ENCODE peak calls at places on chromosome 1, in five cellular contexts. U is endothelial cell, Y is AG04450, G is WTC11, P is fibroblast of lung. I is an unnamed sample.

GRCh38 chr1:90710579-90711536 is 6.2 kb downstream of the BARHL2 start:
- DNase-seq in U (peak), Y (no peak), G (peak), P (no peak), I (no peak)

GRCh38 chr1:3530931-3531818 is 76.7 kb downstream of the ARHGEF16 start:
- DNase-seq in U (peak), Y (no peak), G (peak), P (peak), I (no peak)

GRCh38 chr1:155128755-155129473 is 1.2 kb downstream of the EFNA1 start:
- DNase-seq in U (peak), Y (no peak), G (no peak), P (no peak), I (no peak)

GRCh38 chr1:3871451-3871805 is 14.2 kb downstream of the DFFB start:
- DNase-seq in U (no peak), Y (no peak), G (no peak), P (no peak), I (no peak)

GRCh38 chr1:76868916-76869315 is 1.6 kb downstream of the ST6GALNAC5 start:
- DNase-seq in U (peak), Y (no peak), G (peak), P (no peak), I (no peak)

GRCh38 chr1:58929667-58930325 is 145.9 kb upstream of the JUN start:
- DNase-seq in U (no peak), Y (no peak), G (no peak), P (no peak), I (no peak)

GRCh38 chr1:230215049-230215448 is 148.0 kb downstream of the GALNT2 start:
- DNase-seq in U (peak), Y (no peak), G (peak), P (peak), I (no peak)

GRCh38 chr1:119790481-119791198 is 20.6 kb downstream of the REG4 start:
- DNase-seq in U (no peak), Y (no peak), G (no peak), P (no peak), I (no peak)

GRCh38 chr1:27832762-27833161 is 2.2 kb downstream of the PPP1R8 start:
- DNase-seq in U (no peak), Y (no peak), G (no peak), P (no peak), I (peak)

GRCh38 chr1:225544924-225545323 is 108.0 kb downstream of the ENAH start:
- DNase-seq in U (no peak), Y (no peak), G (no peak), P (no peak), I (no peak)

GRCh38 chr1:27179373-27179772 is 24.4 kb upstream of the SLC9A1 start:
- DNase-seq in U (no peak), Y (no peak), G (no peak), P (peak), I (no peak)

GRCh38 chr1:152983743-152984142 is at the start of gene SPRR1A:
- DNase-seq in U (no peak), Y (no peak), G (no peak), P (no peak), I (no peak)

GRCh38 chr1:55235722-55236121 is 20.6 kb upstream of the USP24 start:
- DNase-seq in U (no peak), Y (peak), G (no peak), P (peak), I (peak)

GRCh38 chr1:11967028-11967547 is 13.2 kb upstream of the MFN2 start:
- DNase-seq in U (peak), Y (no peak), G (peak), P (peak), I (no peak)

GRCh38 chr1:205719015-205719414 is 31.0 kb downstream of the NUCKS1 start:
- DNase-seq in U (no peak), Y (no peak), G (no peak), P (no peak), I (no peak)

GRCh38 chr1:91712981-91713841 is 172.7 kb downstream of the TGFBR3 start:
- DNase-seq in U (no peak), Y (no peak), G (no peak), P (peak), I (no peak)

GRCh38 chr1:147673401-147673800 is 3.1 kb upstream of the ACP6 start:
- DNase-seq in U (no peak), Y (no peak), G (no peak), P (peak), I (no peak)

GRCh38 chr1:205633421-205633976 is 1.7 kb upstream of the ELK4 start:
- DNase-seq in U (no peak), Y (no peak), G (no peak), P (peak), I (peak)

GRCh38 chr1:245599413-245600174 is 444.8 kb downstream of the KIF26B start:
- DNase-seq in U (no peak), Y (peak), G (no peak), P (peak), I (peak)

GRCh38 chr1:201404016-201404598 is 5.0 kb upstream of the LAD1 start:
- DNase-seq in U (no peak), Y (no peak), G (no peak), P (no peak), I (no peak)

GRCh38 chr1:182367928-182368327 is 23.7 kb downstream of the GLUL start:
- DNase-seq in U (no peak), Y (no peak), G (no peak), P (no peak), I (no peak)

GRCh38 chr1:47856994-47857393 is 140.2 kb downstream of the TRABD2B start:
- DNase-seq in U (no peak), Y (no peak), G (no peak), P (no peak), I (no peak)

GRCh38 chr1:243268284-243268653 is 12.4 kb downstream of the SDCCAG8 start:
- DNase-seq in U (no peak), Y (peak), G (no peak), P (peak), I (peak)

GRCh38 chr1:42164551-42165420 is at the start of gene GUCA2A:
- DNase-seq in U (no peak), Y (no peak), G (no peak), P (no peak), I (no peak)

GRCh38 chr1:231981675-231982074 is 355.1 kb downstream of the DISC1 start:
- DNase-seq in U (no peak), Y (no peak), G (no peak), P (no peak), I (no peak)

GRCh38 chr1:35324486-35324885 is 56.0 kb downstream of the ZMYM4 start:
- DNase-seq in U (no peak), Y (no peak), G (no peak), P (peak), I (no peak)

GRCh38 chr1:27430903-27431653 is 38.7 kb downstream of the GPR3 start:
- DNase-seq in U (no peak), Y (no peak), G (no peak), P (peak), I (no peak)

GRCh38 chr1:208047476-208047934 is 136.6 kb upstream of the CD34 start:
- DNase-seq in U (no peak), Y (no peak), G (no peak), P (peak), I (no peak)

GRCh38 chr1:162973381-162973795 is 95.8 kb upstream of the RGS4 start:
- DNase-seq in U (no peak), Y (no peak), G (no peak), P (peak), I (peak)

GRCh38 chr1:243416510-243416909 is 160.7 kb downstream of the SDCCAG8 start:
- DNase-seq in U (no peak), Y (no peak), G (no peak), P (no peak), I (no peak)

GRCh38 chr1:109272831-109273547 is 10.0 kb downstream of the PSRC1 start:
- DNase-seq in U (no peak), Y (no peak), G (no peak), P (no peak), I (no peak)

GRCh38 chr1:109277434-109278204 is 5.3 kb downstream of the PSRC1 start:
- DNase-seq in U (peak), Y (no peak), G (peak), P (peak), I (no peak)

GRCh38 chr1:109273570-109274288 is 9.2 kb downstream of the PSRC1 start:
- DNase-seq in U (no peak), Y (no peak), G (no peak), P (no peak), I (no peak)

GRCh38 chr1:109274533-109275476 is 8.1 kb downstream of the PSRC1 start:
- DNase-seq in U (no peak), Y (no peak), G (no peak), P (peak), I (no peak)

DNA sequence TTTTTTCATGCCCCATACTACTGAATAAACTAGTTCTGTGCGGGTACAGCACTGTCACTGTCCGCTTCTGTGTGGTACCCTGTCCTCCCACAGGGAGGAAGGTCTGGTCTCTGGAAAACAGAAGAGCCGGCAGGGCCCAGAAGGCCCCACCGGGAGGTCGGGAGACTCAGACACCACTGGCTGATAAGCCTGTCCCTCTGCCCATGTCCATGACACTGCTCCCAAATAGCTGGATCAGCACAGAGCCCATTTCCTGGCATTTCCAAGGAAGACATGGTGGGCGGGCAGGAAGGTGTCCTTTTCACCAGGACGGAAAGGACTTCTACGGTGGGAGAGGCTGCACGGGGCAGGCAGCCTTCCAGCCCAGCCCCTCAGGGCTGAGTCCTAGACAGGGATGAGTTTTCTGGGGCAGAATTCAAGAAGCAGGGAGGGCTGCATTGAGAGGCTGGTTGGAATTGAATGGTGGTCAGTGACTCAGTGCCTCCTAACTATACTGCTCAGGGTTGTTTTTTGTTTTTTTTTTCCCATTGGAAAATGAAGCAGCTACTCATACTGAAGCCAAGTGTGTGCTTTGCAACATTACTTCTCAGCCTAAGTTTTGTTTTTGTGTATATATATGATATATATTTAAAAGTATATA is 7.1 kb downstream of the PSRC1 start:
- DNase-seq in U (no peak), Y (no peak), G (no peak), P (no peak), I (no peak)
- TF ChIP-seq CTCF in U (no peak), Y (no peak), G (no peak), P (no peak), I (no peak)

DNA sequence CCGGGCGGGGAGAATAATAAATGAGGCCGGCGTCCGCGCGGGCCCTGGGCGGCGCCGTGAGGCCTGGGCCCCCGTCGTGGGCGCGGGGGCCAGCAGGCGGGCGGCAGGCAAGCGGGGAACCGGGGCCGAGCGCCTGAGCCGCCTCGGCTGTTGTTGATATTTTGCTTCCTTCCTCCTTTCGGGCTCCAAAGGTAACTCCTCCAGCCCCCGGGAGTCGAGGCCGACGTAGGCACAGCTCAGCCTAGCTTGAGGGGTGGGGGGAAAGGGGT is at the start of gene MEF2D:
- DNase-seq in U (no peak), Y (no peak), G (no peak), P (no peak), I (no peak)
- TF ChIP-seq CTCF in U (no peak), Y (no peak), G (no peak), P (no peak), I (no peak)

DNA sequence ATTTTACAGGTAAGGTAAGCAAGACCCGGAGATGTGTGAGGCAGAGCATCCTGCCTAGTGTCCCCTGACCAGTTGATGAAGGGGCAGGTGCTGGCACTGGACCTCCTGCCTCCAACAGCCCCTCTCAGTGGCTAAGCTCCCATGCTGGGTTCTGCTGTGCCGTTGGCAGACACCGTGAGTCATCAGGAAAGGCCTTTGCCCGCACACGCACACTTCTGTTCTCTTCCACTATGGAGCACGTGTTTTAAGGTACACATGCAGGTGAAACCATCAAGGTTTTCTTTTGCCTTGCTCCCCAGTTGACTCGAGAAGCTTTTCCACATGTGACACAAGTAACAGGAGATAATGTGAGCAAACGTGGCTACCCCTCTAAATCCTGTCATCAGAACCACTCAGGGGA is 207.9 kb downstream of the RRAGC start:
- DNase-seq in U (no peak), Y (no peak), G (no peak), P (no peak), I (no peak)
- TF ChIP-seq CTCF in U (no peak), Y (no peak), G (no peak), P (no peak), I (no peak)

DNA sequence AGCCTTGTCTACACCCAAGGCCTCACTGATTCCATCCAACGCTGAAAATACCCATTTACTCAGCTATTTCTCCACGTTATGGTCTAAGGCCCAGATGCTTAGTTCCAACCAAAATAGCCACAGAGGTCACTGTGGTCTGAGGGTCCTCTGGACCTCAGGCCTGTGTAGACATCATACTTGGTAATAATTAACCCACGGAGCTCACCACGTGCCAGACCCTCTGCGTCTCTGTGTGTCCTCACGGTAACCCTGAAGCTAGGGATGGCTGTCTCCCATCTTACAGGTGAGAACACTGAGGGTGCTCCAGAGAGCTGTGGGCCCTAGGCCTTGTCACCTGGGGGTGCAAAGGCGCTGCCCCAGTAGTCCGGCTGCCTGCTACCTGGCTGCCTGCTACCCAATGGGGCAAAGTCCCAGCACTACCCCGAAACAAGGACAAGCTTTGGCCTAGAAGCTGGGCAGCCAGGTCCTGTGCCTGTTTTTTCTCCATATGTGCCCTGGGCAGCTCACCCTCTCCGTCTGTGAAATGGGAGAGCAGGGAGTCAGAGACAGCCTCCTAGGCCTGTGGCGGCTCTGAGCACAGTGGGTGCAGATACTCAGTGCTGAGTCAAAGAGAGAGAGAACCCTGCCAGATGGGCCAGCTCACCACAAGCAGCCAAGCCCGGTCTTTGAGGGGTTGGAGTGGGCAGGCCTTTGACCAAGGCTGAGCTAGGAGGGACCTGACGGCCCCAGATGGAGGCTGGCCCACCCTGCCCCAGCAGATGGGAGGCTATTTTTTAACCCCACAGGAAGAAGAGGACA is 17.0 kb upstream of the RUNX3 start:
- DNase-seq in U (no peak), Y (no peak), G (no peak), P (no peak), I (no peak)
- TF ChIP-seq CTCF in U (no peak), Y (no peak), G (no peak), P (no peak), I (no peak)

GRCh38 chr1:77948841-77949424 is 29.9 kb downstream of the FUBP1 start:
- DNase-seq in U (peak), Y (no peak), G (no peak), P (peak), I (no peak)
- TF ChIP-seq CTCF in U (no peak), Y (peak), G (no peak), P (peak), I (peak)

GRCh38 chr1:25813734-25814471 is 5.9 kb upstream of the MTFR1L start:
- DNase-seq in U (no peak), Y (no peak), G (no peak), P (no peak), I (no peak)
- TF ChIP-seq CTCF in U (no peak), Y (no peak), G (no peak), P (no peak), I (no peak)

GRCh38 chr1:921011-921837 is 2.5 kb upstream of the SAMD11 start:
- DNase-seq in U (peak), Y (peak), G (peak), P (peak), I (no peak)
- TF ChIP-seq CTCF in U (no peak), Y (peak), G (no peak), P (peak), I (peak)

GRCh38 chr1:18484276-18484675 is 3.5 kb downstream of the KLHDC7A start:
- DNase-seq in U (no peak), Y (no peak), G (no peak), P (no peak), I (no peak)

GRCh38 chr1:18485227-18485626 is 4.5 kb downstream of the KLHDC7A start:
- DNase-seq in U (no peak), Y (no peak), G (no peak), P (no peak), I (no peak)

GRCh38 chr1:18482721-18483425 is 2.1 kb downstream of the KLHDC7A start:
- DNase-seq in U (no peak), Y (no peak), G (no peak), P (no peak), I (no peak)

GRCh38 chr1:18484726-18485125 is 4.0 kb downstream of the KLHDC7A start:
- DNase-seq in U (no peak), Y (no peak), G (no peak), P (no peak), I (no peak)

DNA sequence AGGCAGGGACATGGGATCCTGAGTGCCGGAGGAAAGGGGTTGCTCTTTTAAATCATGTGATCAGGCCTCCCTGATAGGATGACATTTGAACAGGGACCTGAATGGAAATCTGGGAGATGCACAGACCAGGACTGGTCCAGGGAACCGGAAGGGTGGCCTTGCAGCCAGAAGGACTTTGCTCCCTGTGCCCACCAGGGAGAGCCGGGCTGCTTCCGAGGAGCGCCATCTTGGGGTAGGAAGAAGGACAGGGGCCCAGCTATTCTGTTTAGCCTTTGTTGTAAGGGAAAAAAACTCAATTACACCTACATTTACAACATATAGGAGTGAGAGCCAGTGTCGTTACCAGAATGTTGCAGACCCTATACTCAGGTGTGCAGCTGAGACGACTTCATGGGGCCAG is 5.5 kb downstream of the KLHDC7A start:
- DNase-seq in U (peak), Y (no peak), G (peak), P (no peak), I (no peak)
- TF ChIP-seq CTCF in U (no peak), Y (no peak), G (no peak), P (no peak), I (no peak)